ENCODE peak calls at places on chromosome 20, in eight cellular contexts. One of them, this sample, is unnamed.

GRCh38 chr20:45372241-45372640 is 5.9 kb downstream of the TP53TG5 start:
- DNase-seq in NCI-H2081: no peak
- DNase-seq in adrenal gland: no peak
- DNase-seq in uterus: no peak
- DNase-seq in amniotic stem cell: no peak
- DNase-seq in activated CD4-positive, alpha-beta T cell treated with anti-CD3 and anti-CD28 coated beads, Interleukin-2, amount 50 U/mL, for 1 hour: no peak
- DNase-seq in HTR-8/SVneo: no peak
- DNase-seq in GM13976: no peak
- DNase-seq in this sample: no peak

GRCh38 chr20:51807864-51808263 is 5.5 kb upstream of the SALL4 start:
- DNase-seq in HTR-8/SVneo: no peak
- DNase-seq in NCI-H2081: no peak
- DNase-seq in amniotic stem cell: no peak
- DNase-seq in uterus: no peak
- DNase-seq in GM13976: no peak
- DNase-seq in adrenal gland: no peak
- DNase-seq in activated CD4-positive, alpha-beta T cell treated with anti-CD3 and anti-CD28 coated beads, Interleukin-2, amount 50 U/mL, for 1 hour: no peak
- DNase-seq in this sample: no peak

GRCh38 chr20:48212806-48213509 is 427.7 kb upstream of the SULF2 start:
- DNase-seq in GM13976: no peak
- DNase-seq in uterus: no peak
- DNase-seq in activated CD4-positive, alpha-beta T cell treated with anti-CD3 and anti-CD28 coated beads, Interleukin-2, amount 50 U/mL, for 1 hour: no peak
- DNase-seq in HTR-8/SVneo: no peak
- DNase-seq in amniotic stem cell: no peak
- DNase-seq in NCI-H2081: no peak
- DNase-seq in adrenal gland: no peak
- DNase-seq in this sample: no peak

GRCh38 chr20:33653218-33653899 is 8.8 kb upstream of the C20orf144 start:
- DNase-seq in activated CD4-positive, alpha-beta T cell treated with anti-CD3 and anti-CD28 coated beads, Interleukin-2, amount 50 U/mL, for 1 hour: no peak
- DNase-seq in NCI-H2081: peak
- DNase-seq in uterus: peak
- DNase-seq in amniotic stem cell: peak
- DNase-seq in GM13976: peak
- DNase-seq in adrenal gland: peak
- DNase-seq in HTR-8/SVneo: peak
- DNase-seq in this sample: peak

GRCh38 chr20:34516874-34517542 is 786 bp downstream of the DYNLRB1 start:
- DNase-seq in GM13976: no peak
- DNase-seq in activated CD4-positive, alpha-beta T cell treated with anti-CD3 and anti-CD28 coated beads, Interleukin-2, amount 50 U/mL, for 1 hour: peak
- DNase-seq in HTR-8/SVneo: peak
- DNase-seq in NCI-H2081: peak
- DNase-seq in amniotic stem cell: no peak
- DNase-seq in uterus: no peak
- DNase-seq in adrenal gland: no peak
- DNase-seq in this sample: peak

GRCh38 chr20:56774873-56775272 is 145.8 kb downstream of the TFAP2C start:
- DNase-seq in amniotic stem cell: no peak
- DNase-seq in activated CD4-positive, alpha-beta T cell treated with anti-CD3 and anti-CD28 coated beads, Interleukin-2, amount 50 U/mL, for 1 hour: no peak
- DNase-seq in adrenal gland: no peak
- DNase-seq in GM13976: no peak
- DNase-seq in NCI-H2081: no peak
- DNase-seq in HTR-8/SVneo: no peak
- DNase-seq in uterus: no peak
- DNase-seq in this sample: no peak

GRCh38 chr20:14673164-14673563 is 335.8 kb upstream of the FLRT3 start:
- DNase-seq in NCI-H2081: no peak
- DNase-seq in uterus: no peak
- DNase-seq in GM13976: no peak
- DNase-seq in amniotic stem cell: no peak
- DNase-seq in HTR-8/SVneo: no peak
- DNase-seq in activated CD4-positive, alpha-beta T cell treated with anti-CD3 and anti-CD28 coated beads, Interleukin-2, amount 50 U/mL, for 1 hour: no peak
- DNase-seq in adrenal gland: peak
- DNase-seq in this sample: no peak

GRCh38 chr20:49276895-49277785 is 717 bp downstream of the ZNFX1 start:
- DNase-seq in NCI-H2081: no peak
- DNase-seq in uterus: no peak
- DNase-seq in GM13976: peak
- DNase-seq in adrenal gland: peak
- DNase-seq in HTR-8/SVneo: peak
- DNase-seq in amniotic stem cell: no peak
- DNase-seq in activated CD4-positive, alpha-beta T cell treated with anti-CD3 and anti-CD28 coated beads, Interleukin-2, amount 50 U/mL, for 1 hour: peak
- DNase-seq in this sample: peak

GRCh38 chr20:24472426-24472825 is 3.0 kb downstream of the SYNDIG1 start:
- DNase-seq in HTR-8/SVneo: no peak
- DNase-seq in GM13976: no peak
- DNase-seq in activated CD4-positive, alpha-beta T cell treated with anti-CD3 and anti-CD28 coated beads, Interleukin-2, amount 50 U/mL, for 1 hour: no peak
- DNase-seq in uterus: no peak
- DNase-seq in amniotic stem cell: no peak
- DNase-seq in NCI-H2081: no peak
- DNase-seq in adrenal gland: no peak
- DNase-seq in this sample: no peak

GRCh38 chr20:49479785-49480184 is 2.7 kb downstream of the KCNB1 start:
- DNase-seq in adrenal gland: no peak
- DNase-seq in HTR-8/SVneo: no peak
- DNase-seq in activated CD4-positive, alpha-beta T cell treated with anti-CD3 and anti-CD28 coated beads, Interleukin-2, amount 50 U/mL, for 1 hour: no peak
- DNase-seq in amniotic stem cell: no peak
- DNase-seq in NCI-H2081: no peak
- DNase-seq in GM13976: no peak
- DNase-seq in uterus: no peak
- DNase-seq in this sample: no peak

GRCh38 chr20:24872291-24873014 is 76.6 kb upstream of the CST7 start:
- DNase-seq in activated CD4-positive, alpha-beta T cell treated with anti-CD3 and anti-CD28 coated beads, Interleukin-2, amount 50 U/mL, for 1 hour: no peak
- DNase-seq in adrenal gland: no peak
- DNase-seq in uterus: no peak
- DNase-seq in amniotic stem cell: no peak
- DNase-seq in GM13976: no peak
- DNase-seq in HTR-8/SVneo: no peak
- DNase-seq in NCI-H2081: no peak
- DNase-seq in this sample: no peak

GRCh38 chr20:57627972-57628650 is 7.9 kb upstream of the ZBP1 start:
- DNase-seq in uterus: peak
- DNase-seq in NCI-H2081: no peak
- DNase-seq in HTR-8/SVneo: no peak
- DNase-seq in adrenal gland: peak
- DNase-seq in GM13976: peak
- DNase-seq in activated CD4-positive, alpha-beta T cell treated with anti-CD3 and anti-CD28 coated beads, Interleukin-2, amount 50 U/mL, for 1 hour: peak
- DNase-seq in amniotic stem cell: no peak
- DNase-seq in this sample: peak

GRCh38 chr20:8602389-8603116 is 466.3 kb upstream of the PLCB4 start:
- DNase-seq in activated CD4-positive, alpha-beta T cell treated with anti-CD3 and anti-CD28 coated beads, Interleukin-2, amount 50 U/mL, for 1 hour: no peak
- DNase-seq in adrenal gland: no peak
- DNase-seq in GM13976: peak
- DNase-seq in uterus: no peak
- DNase-seq in HTR-8/SVneo: no peak
- DNase-seq in NCI-H2081: no peak
- DNase-seq in amniotic stem cell: no peak
- DNase-seq in this sample: no peak

GRCh38 chr20:63255911-63256704 is 1.8 kb upstream of the NKAIN4 start:
- DNase-seq in HTR-8/SVneo: no peak
- DNase-seq in uterus: no peak
- DNase-seq in adrenal gland: no peak
- DNase-seq in activated CD4-positive, alpha-beta T cell treated with anti-CD3 and anti-CD28 coated beads, Interleukin-2, amount 50 U/mL, for 1 hour: no peak
- DNase-seq in amniotic stem cell: no peak
- DNase-seq in NCI-H2081: no peak
- DNase-seq in GM13976: no peak
- DNase-seq in this sample: no peak

GRCh38 chr20:53750827-53751393 is 157.3 kb upstream of the ZNF217 start:
- DNase-seq in HTR-8/SVneo: no peak
- DNase-seq in adrenal gland: no peak
- DNase-seq in uterus: peak
- DNase-seq in activated CD4-positive, alpha-beta T cell treated with anti-CD3 and anti-CD28 coated beads, Interleukin-2, amount 50 U/mL, for 1 hour: peak
- DNase-seq in NCI-H2081: no peak
- DNase-seq in GM13976: no peak
- DNase-seq in amniotic stem cell: no peak
- DNase-seq in this sample: no peak

GRCh38 chr20:38104283-38104682 is 60.8 kb downstream of the TGM2 start:
- DNase-seq in uterus: no peak
- DNase-seq in activated CD4-positive, alpha-beta T cell treated with anti-CD3 and anti-CD28 coated beads, Interleukin-2, amount 50 U/mL, for 1 hour: no peak
- DNase-seq in adrenal gland: no peak
- DNase-seq in HTR-8/SVneo: no peak
- DNase-seq in NCI-H2081: no peak
- DNase-seq in GM13976: no peak
- DNase-seq in amniotic stem cell: no peak
- DNase-seq in this sample: no peak

GRCh38 chr20:37346526-37347346 is 796 bp downstream of the SRC start:
- DNase-seq in NCI-H2081: no peak
- DNase-seq in uterus: no peak
- DNase-seq in activated CD4-positive, alpha-beta T cell treated with anti-CD3 and anti-CD28 coated beads, Interleukin-2, amount 50 U/mL, for 1 hour: no peak
- DNase-seq in amniotic stem cell: no peak
- DNase-seq in adrenal gland: no peak
- DNase-seq in HTR-8/SVneo: no peak
- DNase-seq in GM13976: no peak
- DNase-seq in this sample: no peak

GRCh38 chr20:2741881-2742280 is 49.3 kb downstream of the EBF4 start:
- DNase-seq in NCI-H2081: no peak
- DNase-seq in uterus: no peak
- DNase-seq in adrenal gland: no peak
- DNase-seq in amniotic stem cell: no peak
- DNase-seq in activated CD4-positive, alpha-beta T cell treated with anti-CD3 and anti-CD28 coated beads, Interleukin-2, amount 50 U/mL, for 1 hour: no peak
- DNase-seq in GM13976: no peak
- DNase-seq in HTR-8/SVneo: no peak
- DNase-seq in this sample: no peak

GRCh38 chr20:571754-572331 is 28.3 kb upstream of the CSNK2A1 start:
- DNase-seq in adrenal gland: peak
- DNase-seq in HTR-8/SVneo: peak
- DNase-seq in activated CD4-positive, alpha-beta T cell treated with anti-CD3 and anti-CD28 coated beads, Interleukin-2, amount 50 U/mL, for 1 hour: no peak
- DNase-seq in GM13976: no peak
- DNase-seq in amniotic stem cell: no peak
- DNase-seq in uterus: peak
- DNase-seq in NCI-H2081: no peak
- DNase-seq in this sample: peak

GRCh38 chr20:33838035-33838864 is 27.1 kb downstream of the CHMP4B start:
- DNase-seq in activated CD4-positive, alpha-beta T cell treated with anti-CD3 and anti-CD28 coated beads, Interleukin-2, amount 50 U/mL, for 1 hour: no peak
- DNase-seq in uterus: no peak
- DNase-seq in NCI-H2081: no peak
- DNase-seq in GM13976: no peak
- DNase-seq in adrenal gland: no peak
- DNase-seq in amniotic stem cell: no peak
- DNase-seq in HTR-8/SVneo: no peak
- DNase-seq in this sample: no peak

GRCh38 chr20:24873015-24873620 is 76.0 kb upstream of the CST7 start:
- DNase-seq in GM13976: no peak
- DNase-seq in amniotic stem cell: no peak
- DNase-seq in uterus: no peak
- DNase-seq in NCI-H2081: no peak
- DNase-seq in activated CD4-positive, alpha-beta T cell treated with anti-CD3 and anti-CD28 coated beads, Interleukin-2, amount 50 U/mL, for 1 hour: no peak
- DNase-seq in adrenal gland: no peak
- DNase-seq in HTR-8/SVneo: no peak
- DNase-seq in this sample: no peak

GRCh38 chr20:63056236-63057132 is 49.7 kb upstream of the BHLHE23 start:
- DNase-seq in NCI-H2081: no peak
- DNase-seq in adrenal gland: no peak
- DNase-seq in GM13976: peak
- DNase-seq in uterus: no peak
- DNase-seq in amniotic stem cell: no peak
- DNase-seq in HTR-8/SVneo: peak
- DNase-seq in activated CD4-positive, alpha-beta T cell treated with anti-CD3 and anti-CD28 coated beads, Interleukin-2, amount 50 U/mL, for 1 hour: peak
- DNase-seq in this sample: peak

GRCh38 chr20:61057313-61058171 is 194.5 kb upstream of the CDH4 start:
- DNase-seq in HTR-8/SVneo: no peak
- DNase-seq in GM13976: no peak
- DNase-seq in activated CD4-positive, alpha-beta T cell treated with anti-CD3 and anti-CD28 coated beads, Interleukin-2, amount 50 U/mL, for 1 hour: no peak
- DNase-seq in amniotic stem cell: no peak
- DNase-seq in adrenal gland: no peak
- DNase-seq in NCI-H2081: no peak
- DNase-seq in uterus: no peak
- DNase-seq in this sample: no peak

GRCh38 chr20:35092524-35093244 is at the start of gene TRPC4AP:
- DNase-seq in HTR-8/SVneo: peak
- DNase-seq in GM13976: peak
- DNase-seq in amniotic stem cell: no peak
- DNase-seq in adrenal gland: peak
- DNase-seq in NCI-H2081: peak
- DNase-seq in uterus: peak
- DNase-seq in activated CD4-positive, alpha-beta T cell treated with anti-CD3 and anti-CD28 coated beads, Interleukin-2, amount 50 U/mL, for 1 hour: peak
- DNase-seq in this sample: peak

GRCh38 chr20:49697071-49697470 is 16.6 kb downstream of the B4GALT5 start:
- DNase-seq in uterus: no peak
- DNase-seq in activated CD4-positive, alpha-beta T cell treated with anti-CD3 and anti-CD28 coated beads, Interleukin-2, amount 50 U/mL, for 1 hour: no peak
- DNase-seq in amniotic stem cell: no peak
- DNase-seq in NCI-H2081: peak
- DNase-seq in GM13976: no peak
- DNase-seq in adrenal gland: peak
- DNase-seq in HTR-8/SVneo: no peak
- DNase-seq in this sample: no peak

GRCh38 chr20:52145587-52145986 is 46.0 kb downstream of the ZFP64 start:
- DNase-seq in amniotic stem cell: no peak
- DNase-seq in uterus: no peak
- DNase-seq in activated CD4-positive, alpha-beta T cell treated with anti-CD3 and anti-CD28 coated beads, Interleukin-2, amount 50 U/mL, for 1 hour: no peak
- DNase-seq in GM13976: no peak
- DNase-seq in HTR-8/SVneo: no peak
- DNase-seq in NCI-H2081: no peak
- DNase-seq in adrenal gland: no peak
- DNase-seq in this sample: no peak

GRCh38 chr20:9389321-9389720 is 125.1 kb upstream of the LAMP5 start:
- DNase-seq in HTR-8/SVneo: no peak
- DNase-seq in adrenal gland: no peak
- DNase-seq in GM13976: no peak
- DNase-seq in activated CD4-positive, alpha-beta T cell treated with anti-CD3 and anti-CD28 coated beads, Interleukin-2, amount 50 U/mL, for 1 hour: no peak
- DNase-seq in NCI-H2081: no peak
- DNase-seq in uterus: no peak
- DNase-seq in amniotic stem cell: no peak
- DNase-seq in this sample: no peak

GRCh38 chr20:3431109-3431508 is 23.6 kb upstream of the DNAAF9 start:
- DNase-seq in HTR-8/SVneo: no peak
- DNase-seq in uterus: no peak
- DNase-seq in adrenal gland: no peak
- DNase-seq in amniotic stem cell: no peak
- DNase-seq in activated CD4-positive, alpha-beta T cell treated with anti-CD3 and anti-CD28 coated beads, Interleukin-2, amount 50 U/mL, for 1 hour: no peak
- DNase-seq in NCI-H2081: no peak
- DNase-seq in GM13976: no peak
- DNase-seq in this sample: no peak

GRCh38 chr20:45828589-45828988 is 1.5 kb upstream of the TNNC2 start:
- DNase-seq in activated CD4-positive, alpha-beta T cell treated with anti-CD3 and anti-CD28 coated beads, Interleukin-2, amount 50 U/mL, for 1 hour: no peak
- DNase-seq in adrenal gland: no peak
- DNase-seq in NCI-H2081: no peak
- DNase-seq in amniotic stem cell: no peak
- DNase-seq in GM13976: no peak
- DNase-seq in uterus: peak
- DNase-seq in HTR-8/SVneo: no peak
- DNase-seq in this sample: peak

GRCh38 chr20:25195962-25196700 is 619 bp downstream of the ENTPD6 start:
- DNase-seq in uterus: no peak
- DNase-seq in HTR-8/SVneo: peak
- DNase-seq in amniotic stem cell: no peak
- DNase-seq in adrenal gland: peak
- DNase-seq in NCI-H2081: peak
- DNase-seq in GM13976: no peak
- DNase-seq in activated CD4-positive, alpha-beta T cell treated with anti-CD3 and anti-CD28 coated beads, Interleukin-2, amount 50 U/mL, for 1 hour: peak
- DNase-seq in this sample: peak

GRCh38 chr20:37383229-37383989 is 37.5 kb downstream of the SRC start:
- DNase-seq in uterus: peak
- DNase-seq in HTR-8/SVneo: no peak
- DNase-seq in adrenal gland: peak
- DNase-seq in activated CD4-positive, alpha-beta T cell treated with anti-CD3 and anti-CD28 coated beads, Interleukin-2, amount 50 U/mL, for 1 hour: no peak
- DNase-seq in NCI-H2081: no peak
- DNase-seq in amniotic stem cell: no peak
- DNase-seq in GM13976: no peak
- DNase-seq in this sample: peak

GRCh38 chr20:45911486-45912343 is at the start of gene PLTP:
- DNase-seq in HTR-8/SVneo: no peak
- DNase-seq in NCI-H2081: no peak
- DNase-seq in GM13976: peak
- DNase-seq in uterus: peak
- DNase-seq in activated CD4-positive, alpha-beta T cell treated with anti-CD3 and anti-CD28 coated beads, Interleukin-2, amount 50 U/mL, for 1 hour: peak
- DNase-seq in adrenal gland: peak
- DNase-seq in amniotic stem cell: no peak
- DNase-seq in this sample: peak

GRCh38 chr20:36297656-36298055 is 8.5 kb upstream of the DLGAP4 start:
- DNase-seq in activated CD4-positive, alpha-beta T cell treated with anti-CD3 and anti-CD28 coated beads, Interleukin-2, amount 50 U/mL, for 1 hour: no peak
- DNase-seq in HTR-8/SVneo: no peak
- DNase-seq in amniotic stem cell: no peak
- DNase-seq in uterus: no peak
- DNase-seq in adrenal gland: no peak
- DNase-seq in NCI-H2081: no peak
- DNase-seq in GM13976: no peak
- DNase-seq in this sample: peak

GRCh38 chr20:35172434-35172806 is 548 bp downstream of the PROCR start:
- DNase-seq in GM13976: no peak
- DNase-seq in amniotic stem cell: no peak
- DNase-seq in adrenal gland: no peak
- DNase-seq in activated CD4-positive, alpha-beta T cell treated with anti-CD3 and anti-CD28 coated beads, Interleukin-2, amount 50 U/mL, for 1 hour: no peak
- DNase-seq in uterus: no peak
- DNase-seq in HTR-8/SVneo: no peak
- DNase-seq in NCI-H2081: no peak
- DNase-seq in this sample: no peak

This sample was measured in aorta.